ENCODE peak calls at places on chromosomes 6 and 20, in four cellular contexts. O, X, Y and G are unnamed samples.

GRCh38 chr20:17699931-17700351 is at the start of gene BANF2:
- DNase-seq in O (no peak), X (no peak), Y (no peak), G (no peak)

GRCh38 chr6:89433637-89434499 is 916 bp downstream of the ANKRD6 start:
- DNase-seq in O (no peak), X (peak), Y (peak), G (no peak)

GRCh38 chr20:58040447-58041290 is 187.8 kb downstream of the ANKRD60 start:
- DNase-seq in O (no peak), X (no peak), Y (peak), G (no peak)

GRCh38 chr6:74632196-74632595 is 573.7 kb downstream of the COL12A1 start:
- DNase-seq in O (no peak), X (no peak), Y (no peak), G (no peak)

GRCh38 chr6:148455674-148456559 is 113.3 kb downstream of the SASH1 start:
- DNase-seq in O (no peak), X (no peak), Y (no peak), G (no peak)

GRCh38 chr6:125789167-125789566 is 1.6 kb upstream of the NCOA7 start:
- DNase-seq in O (no peak), X (no peak), Y (no peak), G (no peak)

GRCh38 chr20:44690781-44691423 is 24.3 kb upstream of the CCN5 start:
- DNase-seq in O (no peak), X (no peak), Y (no peak), G (no peak)

GRCh38 chr6:22476811-22477210 is 92.6 kb upstream of the HDGFL1 start:
- DNase-seq in O (no peak), X (no peak), Y (no peak), G (no peak)

GRCh38 chr6:109456710-109457595 is 1.4 kb upstream of the MICAL1 start:
- DNase-seq in O (no peak), X (no peak), Y (no peak), G (no peak)

GRCh38 chr6:151807513-151808330 is at the start of gene ESR1:
- DNase-seq in O (no peak), X (no peak), Y (peak), G (peak)

GRCh38 chr6:127216821-127217789 is 49.6 kb upstream of the RNF146 start:
- DNase-seq in O (no peak), X (no peak), Y (no peak), G (no peak)

GRCh38 chr20:4544765-4545164 is 176.9 kb upstream of the PRND start:
- DNase-seq in O (no peak), X (no peak), Y (no peak), G (no peak)

GRCh38 chr20:6673071-6673470 is 94.4 kb upstream of the BMP2 start:
- DNase-seq in O (no peak), X (no peak), Y (no peak), G (no peak)

GRCh38 chr20:51434556-51435256 is 107.8 kb downstream of the NFATC2 start:
- DNase-seq in O (no peak), X (no peak), Y (no peak), G (no peak)

GRCh38 chr6:87391334-87391733 is 16.4 kb upstream of the CFAP206 start:
- DNase-seq in O (peak), X (no peak), Y (no peak), G (peak)

GRCh38 chr6:56396435-56396834 is 149.1 kb upstream of the COL21A1 start:
- DNase-seq in O (no peak), X (no peak), Y (no peak), G (no peak)

GRCh38 chr20:634526-634925 is 18.5 kb downstream of the SRXN1 start:
- DNase-seq in O (no peak), X (no peak), Y (no peak), G (no peak)

GRCh38 chr20:58228484-58229197 is at the start of gene ANKRD60:
- DNase-seq in O (no peak), X (no peak), Y (peak), G (no peak)

GRCh38 chr6:158595223-158595622 is 35.3 kb downstream of the TMEM181 start:
- DNase-seq in O (peak), X (no peak), Y (no peak), G (no peak)

GRCh38 chr20:31679357-31680285 is 41.9 kb downstream of the COX4I2 start:
- DNase-seq in O (peak), X (no peak), Y (no peak), G (no peak)

GRCh38 chr20:51985013-51985415 is 182.7 kb upstream of the SALL4 start:
- DNase-seq in O (peak), X (no peak), Y (no peak), G (no peak)

GRCh38 chr6:39599996-39600395 is 125.2 kb downstream of the KIF6 start:
- DNase-seq in O (no peak), X (no peak), Y (no peak), G (no peak)

GRCh38 chr6:72413884-72414283 is 208.0 kb upstream of the KCNQ5 start:
- DNase-seq in O (peak), X (no peak), Y (no peak), G (no peak)

GRCh38 chr20:2752631-2753455 is 47.6 kb downstream of the CPXM1 start:
- DNase-seq in O (peak), X (no peak), Y (peak), G (peak)

GRCh38 chr20:52747736-52748135 is 224.4 kb upstream of the TSHZ2 start:
- DNase-seq in O (peak), X (no peak), Y (no peak), G (peak)

GRCh38 chr6:107625264-107625663 is 135.3 kb downstream of the SOBP start:
- DNase-seq in O (no peak), X (no peak), Y (no peak), G (no peak)

GRCh38 chr6:47061631-47062300 is 19.6 kb upstream of the ADGRF1 start:
- DNase-seq in O (peak), X (no peak), Y (no peak), G (no peak)

GRCh38 chr20:44402391-44403193 is 47.1 kb downstream of the HNF4A start:
- DNase-seq in O (peak), X (no peak), Y (no peak), G (no peak)

GRCh38 chr20:2773812-2774211 is 26.6 kb downstream of the CPXM1 start:
- DNase-seq in O (peak), X (no peak), Y (no peak), G (no peak)

GRCh38 chr6:9540126-9540525 is 874.7 kb downstream of the TFAP2A start:
- DNase-seq in O (no peak), X (no peak), Y (no peak), G (no peak)

GRCh38 chr20:8414611-8415274 is 282.7 kb downstream of the PLCB1 start:
- DNase-seq in O (peak), X (peak), Y (no peak), G (no peak)

GRCh38 chr20:16914277-16914676 is 166.1 kb downstream of the OTOR start:
- DNase-seq in O (no peak), X (no peak), Y (no peak), G (no peak)

GRCh38 chr6:33798343-33798848 is 5.4 kb downstream of the MLN start:
- DNase-seq in O (no peak), X (no peak), Y (no peak), G (no peak)

GRCh38 chr20:48731581-48731980 is 96.2 kb downstream of the PREX1 start:
- DNase-seq in O (no peak), X (no peak), Y (no peak), G (no peak)

GRCh38 chr20:8008733-8009132 is 10.8 kb downstream of the TMX4 start:
- DNase-seq in O (no peak), X (no peak), Y (no peak), G (no peak)

GRCh38 chr6:312704-313485 is 20.6 kb downstream of the DUSP22 start:
- DNase-seq in O (no peak), X (no peak), Y (no peak), G (no peak)

GRCh38 chr6:111559193-111560097 is 46.2 kb downstream of the TRAF3IP2 start:
- DNase-seq in O (peak), X (no peak), Y (peak), G (no peak)

GRCh38 chr6:129031051-129031599 is 148.2 kb downstream of the LAMA2 start:
- DNase-seq in O (no peak), X (no peak), Y (no peak), G (no peak)

GRCh38 chr6:46010771-46011170 is 4.9 kb downstream of the CLIC5 start:
- DNase-seq in O (no peak), X (no peak), Y (no peak), G (no peak)

DNA sequence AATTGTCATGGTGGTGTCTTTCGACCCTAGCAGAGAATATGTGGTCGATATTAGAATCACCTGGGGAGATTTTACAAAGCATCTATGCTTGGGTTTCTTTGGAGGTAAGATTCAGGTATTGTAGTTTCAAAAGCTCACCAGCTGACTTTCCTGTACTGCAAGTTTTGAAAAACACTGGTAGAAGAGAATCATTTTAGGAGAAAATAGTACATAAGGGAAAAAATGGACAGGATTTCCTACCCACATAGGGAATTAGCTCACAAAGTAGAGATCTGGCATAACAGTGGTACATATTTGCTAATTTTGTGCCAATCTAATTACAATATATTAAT is 27.4 kb upstream of the ABT1 start:
- DNase-seq in O (no peak), X (no peak), Y (no peak), G (no peak)
- TF ChIP-seq ZNF274 in O (no peak), X (no peak), Y (no peak), G (no peak)

DNA sequence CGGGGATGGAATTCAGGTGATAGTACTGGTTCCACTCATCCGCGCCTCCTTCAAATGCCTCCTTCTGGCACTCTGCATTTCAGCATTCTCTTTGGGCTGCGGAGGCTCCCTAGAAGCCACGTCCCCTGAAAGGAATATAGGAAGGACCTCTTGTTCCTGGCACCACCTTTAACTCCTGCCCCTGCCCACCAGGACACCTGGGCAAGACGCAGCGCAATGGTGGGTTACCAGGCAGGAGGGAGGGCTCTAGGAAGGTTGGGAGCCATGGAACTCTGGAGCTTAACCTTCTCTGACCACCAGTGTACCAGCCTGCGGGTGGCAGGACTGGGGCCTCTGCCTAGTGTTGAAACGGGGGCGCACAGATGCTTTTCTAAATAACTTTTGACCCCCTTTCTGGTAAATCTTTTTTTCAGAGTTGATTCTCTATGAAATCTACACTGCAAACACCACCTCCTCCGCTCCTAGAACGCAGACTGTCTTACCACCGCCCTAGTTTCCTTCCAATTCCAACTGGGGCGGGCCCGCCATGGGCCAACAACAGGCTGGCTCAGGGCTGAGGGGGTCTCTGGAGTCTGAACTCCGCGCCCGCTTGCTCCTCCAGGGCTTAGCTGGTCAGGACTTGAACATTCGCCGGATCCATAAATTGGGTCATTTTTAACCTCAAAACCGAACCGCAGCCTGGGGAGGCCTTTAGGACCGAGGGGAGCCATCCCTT is 871 bp upstream of the SYNDIG1 start:
- DNase-seq in O (no peak), X (no peak), Y (no peak), G (no peak)
- H3K4me3 ChIP-seq in O (no peak), X (no peak), Y (peak), G (peak)

DNA sequence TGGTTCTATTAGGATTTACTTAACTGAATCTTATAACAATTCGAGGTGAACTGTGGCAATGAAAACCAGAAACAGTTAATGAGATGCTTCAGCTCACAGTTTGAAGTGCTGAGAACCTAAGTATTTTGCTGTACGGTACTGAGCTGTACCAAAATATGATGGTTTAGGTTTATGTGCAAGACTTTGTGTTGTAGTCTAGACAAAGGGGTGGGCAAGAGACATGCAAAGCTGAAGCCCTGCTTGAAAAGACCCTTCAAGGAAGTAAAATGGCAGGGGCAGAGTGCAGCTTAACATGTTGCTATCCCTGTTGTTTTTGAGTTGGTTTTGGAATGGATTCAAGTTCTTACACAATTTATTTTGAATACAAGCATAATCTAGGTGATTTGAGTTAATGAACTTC is 54.0 kb downstream of the RNF182 start:
- DNase-seq in O (no peak), X (no peak), Y (no peak), G (no peak)
- TF ChIP-seq SUZ12 in O (no peak), X (no peak), Y (no peak), G (no peak)

GRCh38 chr20:37386505-37387201 is 40.7 kb downstream of the SRC start:
- DNase-seq in O (no peak), X (no peak), Y (no peak), G (no peak)
- TF ChIP-seq ZNF274 in O (no peak), X (no peak), Y (no peak), G (no peak)

GRCh38 chr20:36845288-36845969 is 30.5 kb upstream of the TLDC2 start:
- DNase-seq in O (no peak), X (no peak), Y (no peak), G (no peak)
- H3K4me3 ChIP-seq in O (no peak), X (peak), Y (no peak), G (no peak)

DNA sequence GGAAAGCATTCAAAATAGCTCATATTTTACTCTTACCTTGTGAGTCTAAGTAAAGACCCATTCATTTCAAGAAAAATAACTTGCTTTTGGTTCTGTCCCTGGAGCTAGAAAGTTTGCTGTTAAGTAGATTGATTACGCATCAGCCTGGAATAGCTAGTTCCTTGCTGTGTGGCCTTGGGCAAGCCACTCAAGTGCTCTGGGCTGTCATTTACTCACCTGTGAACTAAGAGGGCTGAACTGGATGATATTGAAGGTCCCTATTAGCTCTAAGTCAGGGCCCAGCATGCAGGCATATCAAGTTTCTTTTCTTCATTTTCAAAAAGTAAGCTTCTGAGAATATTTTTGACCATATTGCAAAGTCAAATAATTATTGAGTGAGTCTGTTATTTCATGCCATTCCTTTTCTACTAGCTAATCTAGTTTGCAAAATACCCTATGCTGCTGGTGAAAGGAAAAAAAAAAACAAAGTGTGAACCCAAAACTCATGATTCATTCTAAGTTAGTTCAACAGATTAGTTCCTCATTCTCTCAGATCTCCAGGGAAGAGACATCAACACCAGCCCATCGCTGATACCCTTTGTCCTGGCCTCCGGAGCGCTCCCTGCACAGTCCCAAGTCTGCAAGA is 106.5 kb upstream of the GMDS start:
- DNase-seq in O (no peak), X (no peak), Y (no peak), G (no peak)
- TF ChIP-seq SUZ12 in O (no peak), X (no peak), Y (no peak), G (no peak)